ENCODE peak calls at places on chromosomes 4 and X, in seven cellular contexts. I is GM23338; O is left cardiac atrium; Q is activated CD4-positive, alpha-beta T cell treated with anti-CD3 and anti-CD28 coated beads, Interleukin-2, amount 50 U/mL, for 1 hour; T is ovary; F is heart left ventricle; P is foreskin fibroblast. E is an unnamed sample.

GRCh38 chrX:95718746-95719145 is 965.9 kb upstream of the DIAPH2 start:
- DNase-seq in I (no peak), O (no peak), Q (no peak), T (no peak), F (no peak), P (no peak), E (no peak)

GRCh38 chrX:141924293-141924692 is 20.6 kb downstream of the MAGEC1 start:
- DNase-seq in I (no peak), O (no peak), Q (no peak), T (no peak), F (no peak), P (no peak), E (no peak)

GRCh38 chr4:181528570-181529184 is 714.5 kb upstream of the TENM3 start:
- DNase-seq in I (peak), O (peak), Q (no peak), T (no peak), F (peak), P (no peak), E (peak)

GRCh38 chr4:74671074-74671698 is 123.1 kb downstream of the BTC start:
- DNase-seq in I (peak), O (peak), Q (peak), T (peak), F (peak), P (peak), E (peak)

GRCh38 chr4:186827542-186827887 is 103.9 kb upstream of the FAT1 start:
- DNase-seq in I (no peak), O (no peak), Q (no peak), T (no peak), F (no peak), P (no peak), E (no peak)

GRCh38 chr4:110371016-110371795 is 104.7 kb upstream of the ENPEP start:
- DNase-seq in I (no peak), O (no peak), Q (no peak), T (no peak), F (no peak), P (no peak), E (no peak)

GRCh38 chr4:185270037-185270436 is 60.6 kb downstream of the SNX25 start:
- DNase-seq in I (no peak), O (no peak), Q (no peak), T (no peak), F (no peak), P (no peak), E (no peak)

GRCh38 chrX:20015422-20015821 is 24.6 kb upstream of the BCLAF3 start:
- DNase-seq in I (no peak), O (no peak), Q (no peak), T (no peak), F (no peak), P (no peak), E (no peak)

GRCh38 chrX:109774706-109775105 is 41.6 kb upstream of the ACSL4 start:
- DNase-seq in I (peak), O (no peak), Q (no peak), T (no peak), F (no peak), P (peak), E (no peak)

E was measured in mesendoderm.